ENCODE peak calls at places on chromosome 1, in six cellular contexts. One of them, this sample, is unnamed.

GRCh38 chr1:230641900-230642262 is 400 bp upstream of the COG2 start:
- DNase-seq in RWPE2: no peak
- DNase-seq in fibroblast of lung: no peak
- DNase-seq in CD8-positive, alpha-beta T cell: peak; percentile 12
- DNase-seq in HL-60: no peak
- DNase-seq in esophagus squamous epithelium: no peak
- DNase-seq in this sample: no peak

GRCh38 chr1:85406887-85407593 is 57.9 kb downstream of the DDAH1 start:
- DNase-seq in fibroblast of lung: peak; percentile 95
- DNase-seq in RWPE2: no peak
- DNase-seq in CD8-positive, alpha-beta T cell: no peak
- DNase-seq in esophagus squamous epithelium: no peak
- DNase-seq in HL-60: no peak
- DNase-seq in this sample: no peak

GRCh38 chr1:231522931-231523642 is 5.4 kb upstream of the TSNAX start:
- DNase-seq in fibroblast of lung: no peak
- DNase-seq in RWPE2: no peak
- DNase-seq in CD8-positive, alpha-beta T cell: no peak
- DNase-seq in esophagus squamous epithelium: no peak
- DNase-seq in HL-60: no peak
- DNase-seq in this sample: no peak

GRCh38 chr1:225610539-225610938 is 42.4 kb downstream of the ENAH start:
- DNase-seq in esophagus squamous epithelium: no peak
- DNase-seq in RWPE2: no peak
- DNase-seq in CD8-positive, alpha-beta T cell: no peak
- DNase-seq in HL-60: no peak
- DNase-seq in fibroblast of lung: no peak
- DNase-seq in this sample: no peak

GRCh38 chr1:187509091-187509490 is 680.3 kb downstream of the PLA2G4A start:
- DNase-seq in CD8-positive, alpha-beta T cell: no peak
- DNase-seq in fibroblast of lung: peak; percentile 19
- DNase-seq in HL-60: no peak
- DNase-seq in esophagus squamous epithelium: no peak
- DNase-seq in RWPE2: no peak
- DNase-seq in this sample: no peak

GRCh38 chr1:173249349-173249748 is 42.2 kb upstream of the TNFSF4 start:
- DNase-seq in esophagus squamous epithelium: no peak
- DNase-seq in CD8-positive, alpha-beta T cell: no peak
- DNase-seq in HL-60: no peak
- DNase-seq in fibroblast of lung: peak; percentile 84
- DNase-seq in RWPE2: no peak
- DNase-seq in this sample: no peak

GRCh38 chr1:171055966-171056643 is 34.6 kb upstream of the FMO3 start:
- DNase-seq in RWPE2: no peak
- DNase-seq in CD8-positive, alpha-beta T cell: no peak
- DNase-seq in HL-60: no peak
- DNase-seq in esophagus squamous epithelium: no peak
- DNase-seq in fibroblast of lung: no peak
- DNase-seq in this sample: no peak

GRCh38 chr1:35047188-35047858 is 15.6 kb upstream of the ZMYM6 start:
- DNase-seq in esophagus squamous epithelium: no peak
- DNase-seq in RWPE2: no peak
- DNase-seq in HL-60: no peak
- DNase-seq in CD8-positive, alpha-beta T cell: no peak
- DNase-seq in fibroblast of lung: peak; percentile 73
- DNase-seq in this sample: no peak

GRCh38 chr1:1560178-1560577 is 14.5 kb downstream of the SSU72 start:
- DNase-seq in esophagus squamous epithelium: no peak
- DNase-seq in CD8-positive, alpha-beta T cell: no peak
- DNase-seq in fibroblast of lung: no peak
- DNase-seq in HL-60: no peak
- DNase-seq in RWPE2: no peak
- DNase-seq in this sample: no peak

GRCh38 chr1:235906436-235906835 is 39.7 kb upstream of the LYST start:
- DNase-seq in HL-60: no peak
- DNase-seq in fibroblast of lung: no peak
- DNase-seq in CD8-positive, alpha-beta T cell: no peak
- DNase-seq in esophagus squamous epithelium: no peak
- DNase-seq in RWPE2: no peak
- DNase-seq in this sample: no peak

GRCh38 chr1:85278853-85279314 is 2.5 kb upstream of the BCL10 start:
- DNase-seq in CD8-positive, alpha-beta T cell: no peak
- DNase-seq in fibroblast of lung: peak; percentile 94
- DNase-seq in esophagus squamous epithelium: no peak
- DNase-seq in HL-60: no peak
- DNase-seq in RWPE2: no peak
- DNase-seq in this sample: peak; percentile 46

GRCh38 chr1:23216771-23217420 is 406 bp downstream of the HTR1D start:
- DNase-seq in esophagus squamous epithelium: no peak
- DNase-seq in HL-60: no peak
- DNase-seq in fibroblast of lung: no peak
- DNase-seq in RWPE2: no peak
- DNase-seq in CD8-positive, alpha-beta T cell: peak; percentile 42
- DNase-seq in this sample: no peak

GRCh38 chr1:18597159-18598042 is 33.2 kb upstream of the PAX7 start:
- DNase-seq in CD8-positive, alpha-beta T cell: peak; percentile 68
- DNase-seq in HL-60: no peak
- DNase-seq in fibroblast of lung: peak; percentile 39
- DNase-seq in esophagus squamous epithelium: no peak
- DNase-seq in RWPE2: peak; percentile 76
- DNase-seq in this sample: no peak

GRCh38 chr1:19003371-19004290 is 47.2 kb upstream of the IFFO2 start:
- DNase-seq in fibroblast of lung: peak; percentile 63
- DNase-seq in RWPE2: no peak
- DNase-seq in CD8-positive, alpha-beta T cell: no peak
- DNase-seq in HL-60: no peak
- DNase-seq in esophagus squamous epithelium: no peak
- DNase-seq in this sample: no peak

GRCh38 chr1:1000357-1001056 is 610 bp upstream of the HES4 start:
- DNase-seq in esophagus squamous epithelium: no peak
- DNase-seq in CD8-positive, alpha-beta T cell: peak; percentile 86
- DNase-seq in HL-60: peak; percentile 57
- DNase-seq in fibroblast of lung: peak; percentile 88
- DNase-seq in RWPE2: peak; percentile 78
- DNase-seq in this sample: no peak

GRCh38 chr1:233627376-233627775 is 13.5 kb downstream of the KCNK1 start:
- DNase-seq in esophagus squamous epithelium: no peak
- DNase-seq in fibroblast of lung: no peak
- DNase-seq in CD8-positive, alpha-beta T cell: no peak
- DNase-seq in RWPE2: no peak
- DNase-seq in HL-60: no peak
- DNase-seq in this sample: no peak

GRCh38 chr1:10696977-10697376 is 99.5 kb downstream of the CASZ1 start:
- DNase-seq in HL-60: no peak
- DNase-seq in CD8-positive, alpha-beta T cell: no peak
- DNase-seq in esophagus squamous epithelium: no peak
- DNase-seq in RWPE2: no peak
- DNase-seq in fibroblast of lung: peak; percentile 9
- DNase-seq in this sample: no peak

GRCh38 chr1:43285269-43285986 is at the start of gene C1orf210:
- DNase-seq in HL-60: no peak
- DNase-seq in CD8-positive, alpha-beta T cell: peak; percentile 12
- DNase-seq in esophagus squamous epithelium: no peak
- DNase-seq in fibroblast of lung: no peak
- DNase-seq in RWPE2: peak; percentile 98
- DNase-seq in this sample: no peak

GRCh38 chr1:165943198-165943597 is 115.8 kb downstream of the UCK2 start:
- DNase-seq in CD8-positive, alpha-beta T cell: no peak
- DNase-seq in esophagus squamous epithelium: no peak
- DNase-seq in RWPE2: no peak
- DNase-seq in fibroblast of lung: no peak
- DNase-seq in HL-60: no peak
- DNase-seq in this sample: no peak

GRCh38 chr1:244651956-244652698 is 799 bp upstream of the DESI2 start:
- DNase-seq in RWPE2: no peak
- DNase-seq in HL-60: no peak
- DNase-seq in esophagus squamous epithelium: no peak
- DNase-seq in CD8-positive, alpha-beta T cell: no peak
- DNase-seq in fibroblast of lung: peak; percentile 33
- DNase-seq in this sample: peak; percentile 33

GRCh38 chr1:24049709-24050108 is 62.2 kb downstream of the MYOM3 start:
- DNase-seq in CD8-positive, alpha-beta T cell: no peak
- DNase-seq in RWPE2: no peak
- DNase-seq in fibroblast of lung: no peak
- DNase-seq in HL-60: no peak
- DNase-seq in esophagus squamous epithelium: no peak
- DNase-seq in this sample: no peak

GRCh38 chr1:44999232-44999631 is 11.9 kb downstream of the HECTD3 start:
- DNase-seq in HL-60: no peak
- DNase-seq in esophagus squamous epithelium: no peak
- DNase-seq in RWPE2: no peak
- DNase-seq in fibroblast of lung: no peak
- DNase-seq in CD8-positive, alpha-beta T cell: no peak
- DNase-seq in this sample: no peak

GRCh38 chr1:234716907-234717375 is 107.0 kb upstream of the IRF2BP2 start:
- DNase-seq in esophagus squamous epithelium: no peak
- DNase-seq in CD8-positive, alpha-beta T cell: no peak
- DNase-seq in fibroblast of lung: peak; percentile 42
- DNase-seq in HL-60: no peak
- DNase-seq in RWPE2: no peak
- DNase-seq in this sample: no peak

GRCh38 chr1:153626929-153627796 is at the start of gene S100A13:
- DNase-seq in CD8-positive, alpha-beta T cell: no peak
- DNase-seq in esophagus squamous epithelium: no peak
- DNase-seq in fibroblast of lung: peak; percentile 96
- DNase-seq in HL-60: no peak
- DNase-seq in RWPE2: peak; percentile 83
- DNase-seq in this sample: peak; percentile 32

GRCh38 chr1:200673952-200674823 is 4.5 kb upstream of the DDX59 start:
- DNase-seq in HL-60: no peak
- DNase-seq in RWPE2: no peak
- DNase-seq in esophagus squamous epithelium: no peak
- DNase-seq in fibroblast of lung: peak; percentile 41
- DNase-seq in CD8-positive, alpha-beta T cell: no peak
- DNase-seq in this sample: no peak
- H3K27ac ChIP-seq in HL-60: no peak overlapping the region
- H3K27ac ChIP-seq in RWPE2: peak overlapping the region; percentile 99
- H3K27ac ChIP-seq in esophagus squamous epithelium: peak overlapping the region; percentile 75
- H3K27ac ChIP-seq in fibroblast of lung: no peak overlapping the region
- H3K27ac ChIP-seq in CD8-positive, alpha-beta T cell: no peak overlapping the region
- H3K27ac ChIP-seq in this sample: no peak overlapping the region

GRCh38 chr1:158122823-158123390 is 57.8 kb upstream of the CD1D start:
- DNase-seq in esophagus squamous epithelium: no peak
- DNase-seq in CD8-positive, alpha-beta T cell: no peak
- DNase-seq in RWPE2: no peak
- DNase-seq in fibroblast of lung: no peak
- DNase-seq in HL-60: no peak
- DNase-seq in this sample: no peak

GRCh38 chr1:158124999-158125398 is 55.7 kb upstream of the CD1D start:
- DNase-seq in RWPE2: peak; percentile 82
- DNase-seq in fibroblast of lung: peak; percentile 95
- DNase-seq in esophagus squamous epithelium: peak; percentile 16
- DNase-seq in HL-60: peak; percentile 57
- DNase-seq in CD8-positive, alpha-beta T cell: peak; percentile 67
- DNase-seq in this sample: peak; percentile 70

GRCh38 chr1:158121604-158122254 is 59.0 kb upstream of the CD1D start:
- DNase-seq in fibroblast of lung: peak; percentile 55
- DNase-seq in CD8-positive, alpha-beta T cell: peak; percentile 17
- DNase-seq in HL-60: no peak
- DNase-seq in esophagus squamous epithelium: no peak
- DNase-seq in RWPE2: no peak
- DNase-seq in this sample: peak; percentile 3

GRCh38 chr1:158124034-158124433 is 56.7 kb upstream of the CD1D start:
- DNase-seq in CD8-positive, alpha-beta T cell: no peak
- DNase-seq in esophagus squamous epithelium: no peak
- DNase-seq in fibroblast of lung: no peak
- DNase-seq in RWPE2: peak; percentile 79
- DNase-seq in HL-60: no peak
- DNase-seq in this sample: no peak

DNA sequence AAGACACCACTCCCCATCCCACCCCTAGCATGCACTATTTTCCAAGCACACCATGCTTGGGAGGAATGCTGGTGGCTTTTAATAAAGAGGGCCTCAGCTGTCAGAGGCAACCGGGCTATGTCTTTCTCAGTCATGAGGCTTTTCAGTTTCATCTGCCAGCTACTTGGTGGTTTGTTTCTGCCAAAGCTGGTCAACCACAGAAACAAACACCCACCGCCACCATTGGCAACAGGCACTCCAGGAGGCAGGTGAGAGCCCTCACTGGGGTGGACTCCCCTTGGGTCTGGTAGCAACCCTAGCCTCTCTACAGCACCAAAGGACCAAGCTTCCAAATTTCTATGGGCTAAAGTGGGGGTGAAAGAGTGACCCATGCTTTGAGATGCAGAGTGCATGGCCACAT is 54.3 kb upstream of the CD1D start:
- DNase-seq in RWPE2: no peak
- DNase-seq in HL-60: no peak
- DNase-seq in fibroblast of lung: no peak
- DNase-seq in CD8-positive, alpha-beta T cell: no peak
- DNase-seq in esophagus squamous epithelium: no peak
- DNase-seq in this sample: no peak
- H3K27ac ChIP-seq in RWPE2: no peak overlapping the region
- H3K27ac ChIP-seq in HL-60: no peak overlapping the region
- H3K27ac ChIP-seq in fibroblast of lung: no peak overlapping the region
- H3K27ac ChIP-seq in CD8-positive, alpha-beta T cell: no peak overlapping the region
- H3K27ac ChIP-seq in esophagus squamous epithelium: no peak overlapping the region
- H3K27ac ChIP-seq in this sample: no peak overlapping the region

GRCh38 chr1:62280960-62281465 is 38.2 kb downstream of the KANK4 start:
- DNase-seq in RWPE2: no peak
- DNase-seq in HL-60: no peak
- DNase-seq in CD8-positive, alpha-beta T cell: no peak
- DNase-seq in fibroblast of lung: no peak
- DNase-seq in esophagus squamous epithelium: no peak
- DNase-seq in this sample: no peak
- H3K27ac ChIP-seq in RWPE2: no peak overlapping the region
- H3K27ac ChIP-seq in HL-60: no peak overlapping the region
- H3K27ac ChIP-seq in CD8-positive, alpha-beta T cell: no peak overlapping the region
- H3K27ac ChIP-seq in fibroblast of lung: no peak overlapping the region
- H3K27ac ChIP-seq in esophagus squamous epithelium: no peak overlapping the region
- H3K27ac ChIP-seq in this sample: no peak overlapping the region

DNA sequence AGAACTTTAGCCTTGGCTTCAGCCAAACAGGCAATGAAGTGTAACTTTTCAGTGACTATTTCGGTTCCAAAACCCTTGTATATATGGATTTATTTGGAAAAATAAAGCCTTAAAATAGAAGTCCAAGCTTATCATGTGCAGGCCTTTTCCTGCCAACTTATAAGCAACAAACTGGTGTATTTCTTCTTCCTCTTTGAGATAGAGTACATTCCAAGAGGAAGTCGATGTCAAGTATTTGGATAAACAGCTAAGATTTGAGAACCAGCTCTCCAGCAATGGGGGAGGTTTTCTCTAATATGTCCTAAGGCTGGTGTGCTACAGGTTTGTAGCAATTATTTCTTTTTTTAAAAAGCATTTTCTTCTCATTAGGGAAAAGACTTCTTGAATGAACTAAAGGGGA is 407.8 kb downstream of the DUSP10 start:
- DNase-seq in CD8-positive, alpha-beta T cell: no peak
- DNase-seq in esophagus squamous epithelium: no peak
- DNase-seq in RWPE2: no peak
- DNase-seq in fibroblast of lung: peak; percentile 57
- DNase-seq in HL-60: no peak
- DNase-seq in this sample: no peak
- H3K27ac ChIP-seq in CD8-positive, alpha-beta T cell: no peak overlapping the region
- H3K27ac ChIP-seq in esophagus squamous epithelium: peak overlapping the region; percentile 85
- H3K27ac ChIP-seq in RWPE2: no peak overlapping the region
- H3K27ac ChIP-seq in fibroblast of lung: no peak overlapping the region
- H3K27ac ChIP-seq in HL-60: no peak overlapping the region
- H3K27ac ChIP-seq in this sample: peak overlapping the region; percentile 92

GRCh38 chr1:15680131-15680530 is 4.0 kb upstream of the PLEKHM2 start:
- DNase-seq in fibroblast of lung: peak; percentile 60
- DNase-seq in HL-60: no peak
- DNase-seq in CD8-positive, alpha-beta T cell: no peak
- DNase-seq in esophagus squamous epithelium: no peak
- DNase-seq in RWPE2: peak; percentile 68
- DNase-seq in this sample: no peak
- H3K27ac ChIP-seq in fibroblast of lung: peak overlapping the region; percentile 56
- H3K27ac ChIP-seq in HL-60: no peak overlapping the region
- H3K27ac ChIP-seq in CD8-positive, alpha-beta T cell: no peak overlapping the region
- H3K27ac ChIP-seq in esophagus squamous epithelium: peak overlapping the region; percentile 98
- H3K27ac ChIP-seq in RWPE2: peak overlapping the region; percentile 87
- H3K27ac ChIP-seq in this sample: no peak overlapping the region